ENCODE peak calls at places on chromosomes 7 and 10, in five cellular contexts. Q is heart right ventricle, W is SW 1271, E is GM10248, P is osteocyte. Z is an unnamed sample.

GRCh38 chr7:94650137-94650536 is 5.8 kb downstream of the SGCE start:
- DNase-seq in Q (no peak), W (no peak), E (no peak), P (no peak), Z (no peak)

GRCh38 chr10:129949411-129950335 is 14.4 kb downstream of the EBF3 start:
- DNase-seq in Q (peak), W (no peak), E (no peak), P (no peak), Z (no peak)

GRCh38 chr7:102456327-102456726 is 8.3 kb downstream of the ALKBH4 start:
- DNase-seq in Q (no peak), W (no peak), E (no peak), P (no peak), Z (peak)

GRCh38 chr10:73774637-73775036 is 7.2 kb upstream of the CHCHD1 start:
- DNase-seq in Q (no peak), W (no peak), E (no peak), P (no peak), Z (no peak)

GRCh38 chr7:72538147-72538546 is 126.0 kb upstream of the CALN1 start:
- DNase-seq in Q (no peak), W (no peak), E (no peak), P (no peak), Z (no peak)

GRCh38 chr7:6658618-6659345 is 21.7 kb downstream of the ZNF316 start:
- DNase-seq in Q (no peak), W (no peak), E (peak), P (no peak), Z (no peak)

GRCh38 chr10:120221873-120222485 is 235.0 kb upstream of the PLPP4 start:
- DNase-seq in Q (no peak), W (no peak), E (peak), P (no peak), Z (peak)

GRCh38 chr7:7136857-7137309 is 45.5 kb upstream of the C1GALT1 start:
- DNase-seq in Q (no peak), W (no peak), E (no peak), P (no peak), Z (no peak)

GRCh38 chr10:60148266-60148840 is 241.3 kb downstream of the ANK3 start:
- DNase-seq in Q (no peak), W (no peak), E (no peak), P (no peak), Z (no peak)

GRCh38 chr7:65233409-65234034 is 140.1 kb upstream of the ZNF92 start:
- DNase-seq in Q (no peak), W (no peak), E (no peak), P (no peak), Z (no peak)

GRCh38 chr7:128394904-128395496 is 14.8 kb downstream of the IMPDH1 start:
- DNase-seq in Q (no peak), W (no peak), E (no peak), P (no peak), Z (no peak)

GRCh38 chr7:27873981-27874957 is 134.3 kb downstream of the TAX1BP1 start:
- DNase-seq in Q (peak), W (no peak), E (no peak), P (peak), Z (no peak)

GRCh38 chr7:50497068-50497642 is 47.0 kb upstream of the FIGNL1 start:
- DNase-seq in Q (no peak), W (no peak), E (no peak), P (no peak), Z (no peak)

GRCh38 chr10:131646551-131647525 is 254.0 kb upstream of the PPP2R2D start:
- DNase-seq in Q (no peak), W (no peak), E (no peak), P (peak), Z (no peak)

GRCh38 chr10:93722550-93722949 is 20.2 kb upstream of the FRA10AC1 start:
- DNase-seq in Q (no peak), W (no peak), E (no peak), P (no peak), Z (no peak)

GRCh38 chr10:43109671-43110249 is 28.5 kb upstream of the CSGALNACT2 start:
- DNase-seq in Q (no peak), W (no peak), E (no peak), P (no peak), Z (no peak)

GRCh38 chr10:107653832-107654287 is 489.4 kb upstream of the SORCS1 start:
- DNase-seq in Q (no peak), W (no peak), E (peak), P (no peak), Z (peak)

GRCh38 chr7:94394399-94395140 is at the start of gene COL1A2:
- DNase-seq in Q (peak), W (no peak), E (peak), P (peak), Z (peak)

GRCh38 chr10:5648494-5649457 is 17.6 kb downstream of the ASB13 start:
- DNase-seq in Q (no peak), W (no peak), E (no peak), P (no peak), Z (peak)

GRCh38 chr7:139984642-139985539 is 77.9 kb downstream of the PARP12 start:
- DNase-seq in Q (no peak), W (no peak), E (no peak), P (no peak), Z (no peak)

GRCh38 chr10:125084191-125085186 is 75.9 kb downstream of the CTBP2 start:
- DNase-seq in Q (peak), W (peak), E (no peak), P (no peak), Z (no peak)

GRCh38 chr10:124728830-124729661 is 15.1 kb downstream of the FAM53B start:
- DNase-seq in Q (no peak), W (no peak), E (no peak), P (no peak), Z (no peak)

GRCh38 chr10:110762109-110762848 is 109.4 kb upstream of the PDCD4 start:
- DNase-seq in Q (no peak), W (no peak), E (no peak), P (no peak), Z (no peak)

GRCh38 chr10:113021268-113022028 is 71.4 kb downstream of the TCF7L2 start:
- DNase-seq in Q (no peak), W (no peak), E (no peak), P (no peak), Z (no peak)

Z was measured in GM13977.